ENCODE peak calls at places on chromosome 5, in nine cellular contexts. E is progenitor cell of endocrine pancreas; L is hypothalamus; X is activated CD4-positive, alpha-beta T cell treated with anti-CD3 and anti-CD28 coated beads for 24 hours; U is right atrium auricular region; O is GM10248; S is NB4; K is NCI-H1092; T is AG08396. N is an unnamed sample.

GRCh38 chr5:11918463-11919045 is 14.3 kb upstream of the CTNND2 start:
- DNase-seq in S (no peak), L (no peak), U (no peak), O (no peak), X (no peak), K (no peak), T (no peak), E (no peak), N (no peak)

GRCh38 chr5:152066760-152067159 is 142.1 kb upstream of the GLRA1 start:
- DNase-seq in E (no peak), O (no peak), S (no peak), L (no peak), K (no peak), T (no peak), U (no peak), X (no peak), N (no peak)

GRCh38 chr5:176955895-176956294 is 50.7 kb downstream of the UIMC1 start:
- DNase-seq in U (no peak), E (no peak), O (no peak), S (no peak), L (no peak), T (no peak), K (no peak), X (no peak), N (no peak)

GRCh38 chr5:59040007-59040803 is 457.3 kb downstream of the RAB3C start:
- DNase-seq in U (no peak), O (peak; percentile 15), T (no peak), E (no peak), X (no peak), K (no peak), L (no peak), S (peak; percentile 88), N (no peak)

GRCh38 chr5:61289241-61289640 is 42.8 kb upstream of the ZSWIM6 start:
- DNase-seq in O (no peak), T (no peak), S (no peak), X (no peak), E (no peak), L (no peak), U (no peak), K (no peak), N (no peak)

GRCh38 chr5:134227259-134227658 is 1.4 kb upstream of the PPP2CA start:
- DNase-seq in K (peak; percentile 1), T (no peak), S (peak; percentile 28), E (no peak), X (no peak), L (peak; percentile 29), O (no peak), U (no peak), N (no peak)

GRCh38 chr5:150258126-150258525 is 31.4 kb downstream of the CAMK2A start:
- DNase-seq in K (no peak), L (no peak), O (no peak), S (peak; percentile 36), X (no peak), U (no peak), T (no peak), E (no peak), N (no peak)

GRCh38 chr5:1110930-1111726 is 735 bp downstream of the SLC12A7 start:
- DNase-seq in O (peak; percentile 58), S (no peak), X (no peak), L (no peak), E (peak; percentile 32), T (peak; percentile 67), K (no peak), U (no peak), N (peak; percentile 18)

GRCh38 chr5:147427784-147428401 is 82.0 kb downstream of the DPYSL3 start:
- DNase-seq in K (no peak), L (no peak), T (no peak), U (peak; percentile 69), S (no peak), X (no peak), E (no peak), O (no peak), N (no peak)

GRCh38 chr5:10601246-10602030 is 37.6 kb downstream of the ANKRD33B start:
- DNase-seq in U (peak; percentile 92), O (no peak), K (peak; percentile 92), E (no peak), L (peak; percentile 80), S (no peak), T (peak; percentile 79), X (no peak), N (no peak)

GRCh38 chr5:83672158-83672557 is 48.5 kb downstream of the HAPLN1 start:
- DNase-seq in S (no peak), E (no peak), O (no peak), U (no peak), T (no peak), K (no peak), L (no peak), X (no peak), N (no peak)

GRCh38 chr5:57408714-57409113 is 73.9 kb downstream of the ACTBL2 start:
- DNase-seq in L (no peak), X (no peak), U (no peak), S (no peak), T (peak; percentile 12), K (no peak), E (no peak), O (no peak), N (no peak)